ENCODE peak calls at places on chromosome 13, in five cellular contexts. J, K, F, O and T are unnamed samples.

GRCh38 chr13:92657565-92657964 is 569.0 kb upstream of the GPC6 start:
- DNase-seq in K (no peak), F (no peak), J (no peak), O (no peak), T (no peak)

GRCh38 chr13:27794075-27794691 is 1.9 kb downstream of the GSX1 start:
- DNase-seq in K (no peak), J (no peak), F (no peak), O (no peak), T (no peak)

GRCh38 chr13:91946498-91947070 is 548.2 kb downstream of the GPC5 start:
- DNase-seq in J (peak; percentile 1), F (peak; percentile 63), O (peak; percentile 27), K (no peak), T (peak; percentile 23)

GRCh38 chr13:100561599-100562204 is 26.9 kb downstream of the GGACT start:
- DNase-seq in J (no peak), K (no peak), O (no peak), F (no peak), T (no peak)

GRCh38 chr13:82878536-82878935 is 1003.7 kb downstream of the SLITRK1 start:
- DNase-seq in K (no peak), J (peak; percentile 33), F (no peak), O (no peak), T (peak; percentile 78)

GRCh38 chr13:73399347-73400216 is 340.8 kb downstream of the KLF5 start:
- DNase-seq in J (no peak), O (no peak), F (no peak), K (peak; percentile 90), T (peak; percentile 76)

GRCh38 chr13:91389186-91389585 is 9.2 kb upstream of the GPC5 start:
- DNase-seq in K (no peak), O (no peak), F (no peak), J (no peak), T (no peak)

GRCh38 chr13:42364613-42365000 is 92.7 kb downstream of the AKAP11 start:
- DNase-seq in F (no peak), J (no peak), K (no peak), O (no peak), T (no peak)

GRCh38 chr13:35876601-35877000 is 254.6 kb downstream of the DCLK1 start:
- DNase-seq in J (peak; percentile 24), F (no peak), O (no peak), K (no peak), T (no peak)

GRCh38 chr13:35882722-35883497 is 248.3 kb downstream of the DCLK1 start:
- DNase-seq in O (no peak), F (no peak), K (no peak), J (no peak), T (peak; percentile 35)

GRCh38 chr13:35874704-35875103 is 256.5 kb downstream of the DCLK1 start:
- DNase-seq in O (no peak), J (no peak), F (no peak), K (no peak), T (no peak)

GRCh38 chr13:35881360-35881759 is 249.8 kb downstream of the DCLK1 start:
- DNase-seq in F (no peak), J (peak; percentile 27), O (no peak), K (no peak), T (no peak)

GRCh38 chr13:35879111-35879510 is 252.1 kb downstream of the DCLK1 start:
- DNase-seq in F (no peak), J (no peak), O (peak; percentile 28), K (no peak), T (no peak)
- H3K9me2 ChIP-seq in F (no peaks in the 10 kb centered on the region), J (no peaks in the 10 kb centered on the region), O (no peaks in the 10 kb centered on the region), K (no peaks in the 10 kb centered on the region), T (no peaks in the 10 kb centered on the region)

GRCh38 chr13:47959468-47960088 is 41.5 kb downstream of the SUCLA2 start:
- DNase-seq in O (no peak), F (no peak), J (no peak), K (no peak), T (no peak)

GRCh38 chr13:47957073-47957472 is 44.0 kb downstream of the SUCLA2 start:
- DNase-seq in J (no peak), F (no peak), K (no peak), O (no peak), T (no peak)

DNA sequence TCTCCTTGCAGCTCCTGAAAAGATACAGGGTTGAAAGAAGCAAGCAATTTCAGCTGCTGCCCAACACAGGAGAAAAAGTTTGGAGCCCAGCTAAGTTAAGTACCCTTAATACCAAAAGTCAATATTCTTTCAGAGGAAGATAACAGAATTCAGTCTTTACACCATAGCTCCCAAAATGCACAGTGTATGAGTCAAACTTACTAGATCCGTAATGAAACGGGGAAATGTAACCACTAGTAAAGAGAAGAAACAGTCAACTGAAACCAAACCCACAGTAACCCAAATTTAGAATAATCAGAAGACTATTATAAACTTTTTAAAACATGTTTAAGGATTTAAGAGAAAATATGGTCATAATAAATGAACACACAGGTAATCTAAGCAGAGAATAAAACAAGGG is 45.2 kb downstream of the SUCLA2 start:
- DNase-seq in O (no peak), F (no peak), K (no peak), J (no peak), T (no peak)
- H3K9me3 ChIP-seq in O (no peaks in the 10 kb centered on the region), F (peaks cover 36% of the 10 kb centered on the region), K (peaks cover 10% of the 10 kb centered on the region), J (no peaks in the 10 kb centered on the region), T (peaks cover 24% of the 10 kb centered on the region)

GRCh38 chr13:40987606-40988280 is 31.4 kb downstream of the ELF1 start:
- DNase-seq in F (no peak), O (no peak), J (peak; percentile 46), K (no peak), T (no peak)
- H3F3A ChIP-seq in F (peaks cover 3% of the 10 kb centered on the region), O (peaks cover 42% of the 10 kb centered on the region), J (peaks cover 9% of the 10 kb centered on the region), K (peaks cover under 1% of the 10 kb centered on the region), T (no peaks in the 10 kb centered on the region)

DNA sequence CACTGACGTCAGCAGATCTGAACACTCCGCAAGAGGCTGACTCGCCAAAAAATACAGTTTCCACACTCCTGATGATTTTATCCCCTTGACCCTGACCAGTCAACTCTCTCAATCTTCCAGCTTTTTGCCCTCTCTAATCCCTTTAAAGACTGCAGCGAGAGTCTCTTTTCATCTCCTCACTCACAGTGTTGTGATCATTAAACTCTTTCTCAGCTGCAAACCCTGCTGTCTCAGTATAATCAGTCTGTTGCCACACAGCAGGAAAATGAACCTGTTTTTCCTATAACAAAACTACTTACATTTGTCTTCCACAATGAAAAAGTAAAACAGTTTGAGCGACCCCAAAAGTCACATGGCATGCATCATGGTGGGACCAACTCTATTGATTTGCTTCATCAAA is 123.7 kb downstream of the SLITRK6 start:
- DNase-seq in F (no peak), O (no peak), K (no peak), J (no peak), T (no peak)
- H3K9me2 ChIP-seq in F (no peaks in the 10 kb centered on the region), O (no peaks in the 10 kb centered on the region), K (no peaks in the 10 kb centered on the region), J (no peaks in the 10 kb centered on the region), T (no peaks in the 10 kb centered on the region)

DNA sequence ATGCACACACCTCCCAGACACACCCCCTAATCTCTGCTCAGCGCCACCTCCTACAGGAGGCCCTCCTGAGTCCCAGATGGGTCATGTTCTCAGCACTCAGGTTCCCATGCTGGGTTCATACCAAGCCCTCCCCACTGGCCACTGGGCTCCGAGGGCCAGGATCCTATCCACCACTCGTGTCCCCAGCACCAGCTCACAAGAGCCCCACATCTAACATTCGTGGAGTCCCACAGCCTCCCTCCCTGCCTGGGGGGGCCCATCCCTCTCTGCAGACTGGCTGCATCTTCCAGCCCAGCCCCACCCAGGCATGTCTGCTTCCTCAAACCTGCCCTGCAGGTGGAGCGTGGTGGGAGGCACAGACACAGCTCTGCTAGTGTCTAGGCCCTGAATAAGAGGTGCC is 227.4 kb downstream of the TUBA3C start:
- DNase-seq in F (no peak), O (no peak), J (no peak), K (no peak), T (no peak)
- H3K9me3 ChIP-seq in F (no peaks in the 10 kb centered on the region), O (no peaks in the 10 kb centered on the region), J (no peaks in the 10 kb centered on the region), K (no peaks in the 10 kb centered on the region), T (peaks cover 12% of the 10 kb centered on the region)

GRCh38 chr13:40983269-40983668 is 35.8 kb downstream of the ELF1 start:
- DNase-seq in O (no peak), F (no peak), K (no peak), J (peak; percentile 30), T (no peak)
- H3F3A ChIP-seq in O (peaks cover 41% of the 10 kb centered on the region), F (peaks cover 7% of the 10 kb centered on the region), K (no peaks in the 10 kb centered on the region), J (peaks cover 17% of the 10 kb centered on the region), T (no peaks in the 10 kb centered on the region)